ENCODE peak calls at places on chromosomes 11 and 22, in six cellular contexts. One of them, this sample, is unnamed.

GRCh38 chr11:16418698-16419097 is 62.4 kb upstream of the SOX6 start:
- DNase-seq in stimulated activated CD8-positive, alpha-beta memory T cell treated with anti-CD3 and anti-CD28 coated beads, Interleukin-2, amount 100 ng/mL, for 1 hour: no peak
- DNase-seq in Right ventricle myocardium superior: no peak
- DNase-seq in HT1080: no peak
- DNase-seq in SW 1271: no peak
- DNase-seq in AG08395: no peak
- DNase-seq in this sample: no peak

GRCh38 chr22:31818481-31819392 is 64.9 kb downstream of the DEPDC5 start:
- DNase-seq in HT1080: peak
- DNase-seq in Right ventricle myocardium superior: no peak
- DNase-seq in SW 1271: no peak
- DNase-seq in AG08395: peak
- DNase-seq in stimulated activated CD8-positive, alpha-beta memory T cell treated with anti-CD3 and anti-CD28 coated beads, Interleukin-2, amount 100 ng/mL, for 1 hour: no peak
- DNase-seq in this sample: no peak

GRCh38 chr11:134755535-134755934 is 343.5 kb upstream of the B3GAT1 start:
- DNase-seq in AG08395: no peak
- DNase-seq in stimulated activated CD8-positive, alpha-beta memory T cell treated with anti-CD3 and anti-CD28 coated beads, Interleukin-2, amount 100 ng/mL, for 1 hour: no peak
- DNase-seq in HT1080: no peak
- DNase-seq in SW 1271: no peak
- DNase-seq in Right ventricle myocardium superior: no peak
- DNase-seq in this sample: no peak

GRCh38 chr22:27668828-27669797 is 132.4 kb downstream of the MN1 start:
- DNase-seq in SW 1271: peak
- DNase-seq in HT1080: peak
- DNase-seq in Right ventricle myocardium superior: peak
- DNase-seq in stimulated activated CD8-positive, alpha-beta memory T cell treated with anti-CD3 and anti-CD28 coated beads, Interleukin-2, amount 100 ng/mL, for 1 hour: no peak
- DNase-seq in AG08395: peak
- DNase-seq in this sample: no peak

GRCh38 chr22:48937032-48937639 is 890.5 kb downstream of the BRD1 start:
- DNase-seq in HT1080: no peak
- DNase-seq in Right ventricle myocardium superior: no peak
- DNase-seq in SW 1271: no peak
- DNase-seq in stimulated activated CD8-positive, alpha-beta memory T cell treated with anti-CD3 and anti-CD28 coated beads, Interleukin-2, amount 100 ng/mL, for 1 hour: no peak
- DNase-seq in AG08395: no peak
- DNase-seq in this sample: no peak

GRCh38 chr22:27115816-27116256 is 458.4 kb downstream of the MIAT start:
- DNase-seq in HT1080: peak
- DNase-seq in AG08395: peak
- DNase-seq in Right ventricle myocardium superior: no peak
- DNase-seq in SW 1271: peak
- DNase-seq in stimulated activated CD8-positive, alpha-beta memory T cell treated with anti-CD3 and anti-CD28 coated beads, Interleukin-2, amount 100 ng/mL, for 1 hour: no peak
- DNase-seq in this sample: no peak

GRCh38 chr11:128669491-128669890 is 24.4 kb upstream of the FLI1 start:
- DNase-seq in Right ventricle myocardium superior: no peak
- DNase-seq in SW 1271: no peak
- DNase-seq in AG08395: peak
- DNase-seq in stimulated activated CD8-positive, alpha-beta memory T cell treated with anti-CD3 and anti-CD28 coated beads, Interleukin-2, amount 100 ng/mL, for 1 hour: no peak
- DNase-seq in HT1080: peak
- DNase-seq in this sample: peak

GRCh38 chr11:7691759-7692334 is 14.4 kb downstream of the OVCH2 start:
- DNase-seq in Right ventricle myocardium superior: no peak
- DNase-seq in AG08395: no peak
- DNase-seq in HT1080: no peak
- DNase-seq in stimulated activated CD8-positive, alpha-beta memory T cell treated with anti-CD3 and anti-CD28 coated beads, Interleukin-2, amount 100 ng/mL, for 1 hour: no peak
- DNase-seq in SW 1271: no peak
- DNase-seq in this sample: no peak

GRCh38 chr11:99638073-99638553 is 617.4 kb downstream of the CNTN5 start:
- DNase-seq in Right ventricle myocardium superior: no peak
- DNase-seq in AG08395: no peak
- DNase-seq in SW 1271: no peak
- DNase-seq in HT1080: no peak
- DNase-seq in stimulated activated CD8-positive, alpha-beta memory T cell treated with anti-CD3 and anti-CD28 coated beads, Interleukin-2, amount 100 ng/mL, for 1 hour: no peak
- DNase-seq in this sample: no peak

GRCh38 chr11:1450344-1450875 is 36.2 kb downstream of the MOB2 start:
- DNase-seq in SW 1271: no peak
- DNase-seq in AG08395: no peak
- DNase-seq in stimulated activated CD8-positive, alpha-beta memory T cell treated with anti-CD3 and anti-CD28 coated beads, Interleukin-2, amount 100 ng/mL, for 1 hour: no peak
- DNase-seq in Right ventricle myocardium superior: no peak
- DNase-seq in HT1080: no peak
- DNase-seq in this sample: no peak

GRCh38 chr11:17498058-17498457 is 21.4 kb upstream of the ABCC8 start:
- DNase-seq in AG08395: no peak
- DNase-seq in HT1080: no peak
- DNase-seq in Right ventricle myocardium superior: peak
- DNase-seq in stimulated activated CD8-positive, alpha-beta memory T cell treated with anti-CD3 and anti-CD28 coated beads, Interleukin-2, amount 100 ng/mL, for 1 hour: no peak
- DNase-seq in SW 1271: no peak
- DNase-seq in this sample: no peak